ENCODE peak calls at places on chromosomes 12 and 14, in nine cellular contexts. Z is activated gamma-delta T cell; P is non-pigmented ciliary epithelial cell; K is cardiac muscle cell; I is nephron progenitor cell; R is HS-5; V is amygdala; X is activated T-cell treated with anti-CD3 and anti-CD28 coated beads, Interleukin-2, amount 50 U/mL, for 72 hours; B is NCI-H2081. Q is an unnamed sample.
A peak's percentile ranks its signal among the peaks of the same experiment; 100 is the strongest.

GRCh38 chr12:123398177-123398916 is 14.4 kb downstream of the KMT5A start:
- DNase-seq in Z (no peak), P (peak; percentile 47), V (peak; percentile 44), B (no peak), R (no peak), I (no peak), K (no peak), X (no peak), Q (no peak)

GRCh38 chr14:51652168-51653095 is 722 bp downstream of the FRMD6 start:
- DNase-seq in I (no peak), X (no peak), K (no peak), B (peak; percentile 40), R (no peak), P (no peak), V (peak; percentile 53), Z (peak; percentile 40), Q (no peak)

GRCh38 chr14:55473786-55474185 is 33.4 kb upstream of the TBPL2 start:
- DNase-seq in B (no peak), I (no peak), Z (no peak), K (no peak), P (no peak), V (no peak), R (no peak), X (no peak), Q (no peak)

GRCh38 chr12:117986705-117987469 is 18.1 kb upstream of the KSR2 start:
- DNase-seq in Z (no peak), B (no peak), I (no peak), R (peak; percentile 85), V (no peak), X (no peak), P (peak; percentile 37), K (no peak), Q (no peak)

GRCh38 chr12:100193085-100193484 is 7.5 kb upstream of the ACTR6 start:
- DNase-seq in X (no peak), R (no peak), V (no peak), Z (no peak), B (no peak), P (no peak), I (no peak), K (no peak), Q (no peak)

GRCh38 chr12:124720687-124721500 is 142.8 kb downstream of the SCARB1 start:
- DNase-seq in X (no peak), R (peak; percentile 46), B (peak; percentile 94), I (peak; percentile 82), P (no peak), V (no peak), Z (no peak), K (no peak), Q (no peak)

GRCh38 chr12:66885115-66885875 is 206.4 kb upstream of the GRIP1 start:
- DNase-seq in K (no peak), V (no peak), B (no peak), P (no peak), I (no peak), X (no peak), Z (no peak), R (no peak), Q (no peak)

GRCh38 chr12:113875681-113876080 is 90.4 kb downstream of the RBM19 start:
- DNase-seq in K (no peak), R (no peak), I (no peak), P (no peak), Z (no peak), X (no peak), V (no peak), B (peak; percentile 16), Q (peak; percentile 84)

GRCh38 chr12:92142251-92142896 is 3.3 kb downstream of the BTG1 start:
- DNase-seq in K (no peak), B (no peak), R (no peak), I (no peak), P (no peak), X (no peak), Z (no peak), V (no peak), Q (no peak)

GRCh38 chr12:88298761-88299242 is 156.7 kb downstream of the TMTC3 start:
- DNase-seq in X (peak; percentile 27), B (no peak), K (peak; percentile 41), Z (no peak), V (no peak), P (peak; percentile 46), I (no peak), R (peak; percentile 53), Q (peak; percentile 57)

GRCh38 chr12:48996794-48997718 is 2.1 kb downstream of the DDN start:
- DNase-seq in K (peak; percentile 92), P (no peak), V (peak; percentile 67), R (no peak), Z (peak; percentile 48), X (peak; percentile 76), B (peak; percentile 65), I (peak; percentile 89), Q (peak; percentile 79)

GRCh38 chr12:120352117-120352516 is 16.8 kb downstream of the MSI1 start:
- DNase-seq in B (no peak), Z (no peak), X (no peak), R (no peak), I (no peak), P (peak; percentile 30), K (no peak), V (no peak), Q (no peak)

GRCh38 chr14:45094275-45094674 is 10.4 kb downstream of the PRPF39 start:
- DNase-seq in B (no peak), Z (no peak), R (no peak), I (no peak), K (no peak), P (no peak), X (no peak), V (no peak), Q (no peak)